ENCODE peak calls at places on chromosome 1, in five cellular contexts. C is NCI-H2171, W is HT-29, D is myocyte, Q is nephron progenitor cell. N is an unnamed sample.

GRCh38 chr1:226912587-226913176 is 27.4 kb upstream of the COQ8A start:
- DNase-seq in C (no peak), W (peak), D (peak), Q (peak), N (no peak)

GRCh38 chr1:112393634-112393976 is 2.4 kb upstream of the CTTNBP2NL start:
- DNase-seq in C (no peak), W (peak), D (no peak), Q (no peak), N (no peak)

GRCh38 chr1:23473037-23473800 is 10.8 kb downstream of the ASAP3 start:
- DNase-seq in C (no peak), W (no peak), D (peak), Q (no peak), N (no peak)

GRCh38 chr1:3069491-3070303 is 694 bp downstream of the PRDM16 start:
- DNase-seq in C (no peak), W (no peak), D (no peak), Q (peak), N (no peak)

GRCh38 chr1:187390157-187390556 is 561.4 kb downstream of the PLA2G4A start:
- DNase-seq in C (no peak), W (no peak), D (no peak), Q (no peak), N (no peak)

GRCh38 chr1:156859523-156860112 is 701 bp upstream of the INSRR start:
- DNase-seq in C (peak), W (no peak), D (no peak), Q (peak), N (no peak)

GRCh38 chr1:10514490-10515235 is 39.9 kb downstream of the PEX14 start:
- DNase-seq in C (peak), W (peak), D (peak), Q (no peak), N (no peak)

GRCh38 chr1:152981181-152981871 is 2.6 kb upstream of the SPRR1A start:
- DNase-seq in C (no peak), W (no peak), D (no peak), Q (no peak), N (no peak)

GRCh38 chr1:228345201-228345930 is 61.3 kb downstream of the TRIM11 start:
- DNase-seq in C (no peak), W (no peak), D (peak), Q (peak), N (no peak)

GRCh38 chr1:26848947-26849774 is 13.8 kb upstream of the SFN start:
- DNase-seq in C (no peak), W (peak), D (peak), Q (no peak), N (no peak)

GRCh38 chr1:31371121-31371520 is 1.8 kb downstream of the FABP3 start:
- DNase-seq in C (no peak), W (no peak), D (no peak), Q (no peak), N (no peak)

GRCh38 chr1:182301467-182302198 is 90.0 kb downstream of the GLUL start:
- DNase-seq in C (no peak), W (peak), D (peak), Q (no peak), N (no peak)

GRCh38 chr1:111880866-111881837 is 108.3 kb downstream of the KCND3 start:
- DNase-seq in C (no peak), W (no peak), D (peak), Q (no peak), N (no peak)

GRCh38 chr1:156816561-156817328 is at the start of gene SH2D2A:
- DNase-seq in C (no peak), W (no peak), D (no peak), Q (no peak), N (peak)

GRCh38 chr1:19648239-19648638 is 4.1 kb downstream of the NBL1 start:
- DNase-seq in C (no peak), W (no peak), D (no peak), Q (no peak), N (no peak)

GRCh38 chr1:178371236-178371635 is 125.5 kb downstream of the CLEC20A start:
- DNase-seq in C (no peak), W (no peak), D (no peak), Q (peak), N (no peak)

GRCh38 chr1:31736675-31737074 is 27.5 kb downstream of the ADGRB2 start:
- DNase-seq in C (no peak), W (no peak), D (no peak), Q (no peak), N (no peak)

GRCh38 chr1:26856604-26857469 is 6.1 kb upstream of the SFN start:
- DNase-seq in C (no peak), W (no peak), D (no peak), Q (no peak), N (no peak)

GRCh38 chr1:197598935-197599334 is 176.3 kb downstream of the DENND1B start:
- DNase-seq in C (no peak), W (no peak), D (no peak), Q (no peak), N (no peak)

N was measured in GM12864.